ENCODE peak calls at places on chromosomes 16 and 17, in four cellular contexts. C, D, A and Y are unnamed samples.

GRCh38 chr17:13031718-13032350 is 14.0 kb upstream of the ELAC2 start:
- DNase-seq in C (no peak), D (peak), A (no peak), Y (no peak)

GRCh38 chr17:32529604-32530003 is 42.8 kb downstream of the CDK5R1 start:
- DNase-seq in C (no peak), D (no peak), A (no peak), Y (no peak)

GRCh38 chr17:81841866-81842265 is 7.0 kb upstream of the PPP1R27 start:
- DNase-seq in C (no peak), D (no peak), A (no peak), Y (no peak)

GRCh38 chr17:52827526-52827925 is 669.0 kb upstream of the CA10 start:
- DNase-seq in C (no peak), D (peak), A (no peak), Y (no peak)

GRCh38 chr17:62572488-62573469 is 54.7 kb upstream of the MRC2 start:
- DNase-seq in C (no peak), D (no peak), A (no peak), Y (no peak)

GRCh38 chr16:7400117-7400890 is 67.7 kb downstream of the RBFOX1 start:
- DNase-seq in C (no peak), D (no peak), A (no peak), Y (no peak)

GRCh38 chr17:39090832-39091622 is 60.4 kb downstream of the PLXDC1 start:
- DNase-seq in C (no peak), D (no peak), A (no peak), Y (no peak)

GRCh38 chr16:23847251-23847650 is 11.5 kb downstream of the PRKCB start:
- DNase-seq in C (no peak), D (no peak), A (no peak), Y (no peak)

GRCh38 chr16:1708768-1709180 is 2.8 kb downstream of the MAPK8IP3 start:
- DNase-seq in C (no peak), D (no peak), A (no peak), Y (no peak)

GRCh38 chr16:84746231-84746630 is 46.4 kb downstream of the USP10 start:
- DNase-seq in C (no peak), D (no peak), A (no peak), Y (no peak)

GRCh38 chr17:57110152-57110542 is 25.1 kb downstream of the AKAP1 start:
- DNase-seq in C (no peak), D (no peak), A (no peak), Y (no peak)

GRCh38 chr17:70017112-70017511 is 57.9 kb upstream of the KCNJ16 start:
- DNase-seq in C (no peak), D (no peak), A (no peak), Y (no peak)

GRCh38 chr17:6023452-6023851 is 46.7 kb upstream of the WSCD1 start:
- DNase-seq in C (no peak), D (no peak), A (no peak), Y (no peak)

GRCh38 chr17:9976283-9977009 is 71.4 kb upstream of the RCVRN start:
- DNase-seq in C (no peak), D (no peak), A (no peak), Y (no peak)

GRCh38 chr17:35132099-35132498 is 10.0 kb downstream of the NLE1 start:
- DNase-seq in C (no peak), D (no peak), A (no peak), Y (no peak)

GRCh38 chr16:1708083-1708767 is 2.2 kb downstream of the MAPK8IP3 start:
- DNase-seq in C (no peak), D (no peak), A (no peak), Y (no peak)

GRCh38 chr17:81561494-81561885 is 9.3 kb upstream of the FAAP100 start:
- DNase-seq in C (no peak), D (no peak), A (no peak), Y (no peak)

DNA sequence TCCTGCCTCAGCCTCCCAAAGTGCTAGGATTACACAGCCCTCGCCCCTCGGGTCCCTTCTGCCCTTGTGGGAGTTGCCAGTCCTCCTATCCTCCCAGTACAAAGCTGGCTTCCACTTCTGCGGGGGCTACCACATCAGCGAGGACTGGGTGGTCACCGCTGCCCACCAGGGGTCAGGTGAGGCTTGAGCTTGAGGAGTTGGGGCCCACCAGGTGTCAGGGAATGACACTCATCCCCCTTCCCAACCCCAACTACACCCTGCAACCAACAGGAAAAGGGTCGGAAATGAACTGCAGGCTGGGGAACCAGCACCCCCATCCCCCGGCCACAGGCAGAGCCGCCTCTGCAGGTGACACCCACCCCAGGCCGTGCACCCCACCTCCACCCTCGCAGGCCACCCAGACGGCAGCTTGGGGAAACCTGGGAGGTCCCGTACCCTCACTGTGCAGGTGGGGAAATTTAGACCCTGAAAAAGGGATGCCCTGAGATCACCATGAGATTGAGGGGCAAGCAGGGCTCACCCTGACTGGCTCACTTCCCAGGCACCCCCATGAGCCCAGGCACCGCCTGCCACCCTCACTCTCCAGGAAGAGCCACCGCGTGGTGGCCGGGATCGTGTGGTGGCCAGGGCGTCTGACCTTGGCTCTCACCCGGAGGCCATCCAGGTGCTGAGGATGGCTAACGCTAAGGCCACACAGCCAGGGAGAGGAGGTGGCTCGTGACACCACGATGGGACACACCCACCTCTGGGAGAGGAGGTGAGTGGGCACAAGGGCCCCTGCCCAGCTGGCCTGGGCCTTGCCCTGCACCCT is 8.0 kb downstream of the CTRB1 start:
- DNase-seq in C (no peak), D (no peak), A (no peak), Y (no peak)
- TF ChIP-seq YY1 in C (no peak), D (no peak), A (no peak), Y (no peak)

GRCh38 chr16:47463771-47464624 is 2.9 kb downstream of the PHKB start:
- DNase-seq in C (no peak), D (no peak), A (no peak), Y (no peak)
- H3K4me3 ChIP-seq in C (peak), D (no peak), A (no peak), Y (no peak)

GRCh38 chr16:4415538-4416199 is 727 bp downstream of the CORO7 start:
- DNase-seq in C (no peak), D (peak), A (no peak), Y (no peak)
- TF ChIP-seq SUZ12 in C (no peak), D (no peak), A (no peak), Y (no peak)

DNA sequence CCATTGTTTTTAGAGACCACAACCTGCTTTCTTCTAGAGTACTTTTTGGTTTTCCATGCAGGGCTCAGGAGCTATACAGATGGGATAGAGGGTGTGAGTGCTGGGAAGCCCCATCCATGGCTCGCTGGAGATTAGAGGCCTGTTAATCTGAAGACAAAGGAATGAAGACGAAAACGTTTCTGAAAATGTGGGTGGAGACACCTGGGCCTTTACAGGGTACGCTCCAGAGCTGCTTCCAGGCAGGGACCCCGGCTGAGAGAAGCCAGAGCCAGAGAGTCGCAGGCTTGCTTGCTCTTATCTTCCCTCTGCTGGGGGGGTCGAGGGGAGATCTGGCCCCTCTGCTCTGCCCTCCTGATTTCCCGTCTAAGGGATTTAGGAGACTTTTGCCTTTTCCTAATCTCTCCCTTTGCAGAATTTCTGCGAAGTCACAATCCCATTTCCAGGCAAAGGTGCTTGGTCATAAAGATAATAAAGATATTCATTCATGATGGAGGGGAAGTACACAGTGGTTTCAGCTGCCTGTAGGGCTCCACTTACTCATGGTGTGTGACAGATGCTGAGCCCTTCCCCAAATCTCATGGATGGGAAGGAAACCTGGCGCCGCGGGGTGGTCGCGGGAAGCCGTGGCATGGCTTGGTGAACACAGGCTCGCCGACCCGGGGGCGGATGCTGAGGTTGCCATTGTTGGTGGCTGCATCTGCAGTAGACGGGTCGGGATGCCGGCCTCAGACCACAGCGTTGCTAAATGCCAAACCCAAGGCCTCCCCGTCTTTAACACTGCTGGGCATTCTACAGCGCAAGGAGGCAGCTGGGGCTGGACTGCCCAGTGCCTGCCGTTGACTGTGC is 4.8 kb upstream of the SOCS3 start:
- DNase-seq in C (no peak), D (no peak), A (no peak), Y (no peak)
- TF ChIP-seq YY1 in C (no peak), D (no peak), A (no peak), Y (no peak)

GRCh38 chr16:27512061-27512460 is 37.7 kb downstream of the GTF3C1 start:
- DNase-seq in C (no peak), D (no peak), A (no peak), Y (no peak)

GRCh38 chr16:27515874-27516353 is 33.8 kb downstream of the GTF3C1 start:
- DNase-seq in C (no peak), D (peak), A (peak), Y (peak)

GRCh38 chr16:27516360-27516759 is 33.4 kb downstream of the GTF3C1 start:
- DNase-seq in C (no peak), D (no peak), A (no peak), Y (no peak)

GRCh38 chr16:27511657-27512056 is 38.1 kb downstream of the GTF3C1 start:
- DNase-seq in C (no peak), D (no peak), A (no peak), Y (no peak)

GRCh38 chr16:27514806-27515205 is 34.9 kb downstream of the GTF3C1 start:
- DNase-seq in C (no peak), D (no peak), A (no peak), Y (no peak)
- H3K4me3 ChIP-seq in C (no peak), D (no peak), A (no peak), Y (no peak)

DNA sequence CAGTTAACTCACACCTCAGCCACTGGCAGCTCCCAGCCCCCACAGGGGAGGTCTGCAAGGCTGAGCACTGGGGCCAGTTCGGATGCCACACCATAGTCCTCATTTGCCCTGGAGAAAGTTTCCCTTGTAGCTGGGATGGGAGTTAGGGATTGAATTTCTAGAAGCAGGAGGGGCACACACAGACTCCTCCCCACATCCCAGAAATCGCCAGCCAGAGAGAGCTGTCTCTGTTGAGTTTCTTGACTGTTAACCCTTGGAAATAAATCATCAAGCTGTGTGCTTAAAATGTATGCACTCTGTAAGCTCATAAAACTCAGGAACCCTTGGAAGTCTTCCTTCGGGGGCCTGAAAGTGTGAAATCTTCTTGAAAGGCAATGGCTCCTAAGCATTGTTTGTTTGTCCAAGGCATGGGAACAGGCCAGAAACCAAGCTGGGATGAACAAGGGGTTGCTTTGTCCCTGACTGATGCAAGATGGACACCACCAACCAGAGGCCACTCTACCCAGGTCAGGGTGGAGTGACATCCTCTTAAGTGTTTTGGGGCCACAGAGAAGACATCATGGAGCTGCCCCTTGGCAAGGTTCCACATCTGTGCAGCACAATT is 394 bp upstream of the PRM3 start:
- DNase-seq in C (no peak), D (peak), A (no peak), Y (no peak)
- TF ChIP-seq SUZ12 in C (no peak), D (no peak), A (no peak), Y (no peak)